ENCODE peak calls at places on chromosome 4, in five cellular contexts. One of them, this sample, is unnamed.

GRCh38 chr4:27217261-27217769 is 356.7 kb downstream of the STIM2 start:
- DNase-seq in CD8-positive, alpha-beta T cell: no peak
- DNase-seq in cardiac fibroblast: no peak
- DNase-seq in type B pancreatic cell: no peak
- DNase-seq in nephron progenitor cell: no peak
- DNase-seq in this sample: no peak

GRCh38 chr4:63316633-63317032 is 1092.6 kb downstream of the TECRL start:
- DNase-seq in cardiac fibroblast: no peak
- DNase-seq in CD8-positive, alpha-beta T cell: no peak
- DNase-seq in nephron progenitor cell: no peak
- DNase-seq in type B pancreatic cell: no peak
- DNase-seq in this sample: no peak

GRCh38 chr4:155666701-155667537 is at the start of gene GUCY1A1:
- DNase-seq in CD8-positive, alpha-beta T cell: peak
- DNase-seq in nephron progenitor cell: peak
- DNase-seq in type B pancreatic cell: peak
- DNase-seq in cardiac fibroblast: no peak
- DNase-seq in this sample: peak

GRCh38 chr4:141346144-141346543 is 125.4 kb downstream of the ZNF330 start:
- DNase-seq in cardiac fibroblast: peak
- DNase-seq in CD8-positive, alpha-beta T cell: no peak
- DNase-seq in type B pancreatic cell: no peak
- DNase-seq in nephron progenitor cell: no peak
- DNase-seq in this sample: no peak

GRCh38 chr4:37455301-37456062 is 210.9 kb downstream of the NWD2 start:
- DNase-seq in cardiac fibroblast: no peak
- DNase-seq in nephron progenitor cell: no peak
- DNase-seq in CD8-positive, alpha-beta T cell: no peak
- DNase-seq in type B pancreatic cell: no peak
- DNase-seq in this sample: no peak

GRCh38 chr4:148284526-148285193 is 157.6 kb downstream of the NR3C2 start:
- DNase-seq in type B pancreatic cell: no peak
- DNase-seq in CD8-positive, alpha-beta T cell: no peak
- DNase-seq in cardiac fibroblast: peak
- DNase-seq in nephron progenitor cell: no peak
- DNase-seq in this sample: no peak

GRCh38 chr4:26077840-26078239 is 163.8 kb downstream of the SMIM20 start:
- DNase-seq in nephron progenitor cell: no peak
- DNase-seq in CD8-positive, alpha-beta T cell: no peak
- DNase-seq in type B pancreatic cell: no peak
- DNase-seq in cardiac fibroblast: no peak
- DNase-seq in this sample: no peak

GRCh38 chr4:71520850-71521249 is 182.0 kb downstream of the SLC4A4 start:
- DNase-seq in type B pancreatic cell: no peak
- DNase-seq in cardiac fibroblast: no peak
- DNase-seq in CD8-positive, alpha-beta T cell: no peak
- DNase-seq in nephron progenitor cell: no peak
- DNase-seq in this sample: no peak

GRCh38 chr4:185738038-185738552 is 73.9 kb downstream of the SORBS2 start:
- DNase-seq in nephron progenitor cell: no peak
- DNase-seq in cardiac fibroblast: peak
- DNase-seq in CD8-positive, alpha-beta T cell: no peak
- DNase-seq in type B pancreatic cell: no peak
- DNase-seq in this sample: no peak

GRCh38 chr4:104591505-104591904 is 96.8 kb upstream of the CXXC4 start:
- DNase-seq in CD8-positive, alpha-beta T cell: no peak
- DNase-seq in type B pancreatic cell: no peak
- DNase-seq in cardiac fibroblast: no peak
- DNase-seq in nephron progenitor cell: peak
- DNase-seq in this sample: no peak

GRCh38 chr4:170990989-170991589 is 822.1 kb upstream of the GALNTL6 start:
- DNase-seq in nephron progenitor cell: peak
- DNase-seq in cardiac fibroblast: no peak
- DNase-seq in CD8-positive, alpha-beta T cell: no peak
- DNase-seq in type B pancreatic cell: no peak
- DNase-seq in this sample: peak

GRCh38 chr4:75745192-75745591 is 20.8 kb downstream of the USO1 start:
- DNase-seq in CD8-positive, alpha-beta T cell: no peak
- DNase-seq in cardiac fibroblast: peak
- DNase-seq in nephron progenitor cell: no peak
- DNase-seq in type B pancreatic cell: no peak
- DNase-seq in this sample: no peak

GRCh38 chr4:174631901-174632758 is 109.8 kb upstream of the HPGD start:
- DNase-seq in nephron progenitor cell: peak
- DNase-seq in CD8-positive, alpha-beta T cell: no peak
- DNase-seq in type B pancreatic cell: no peak
- DNase-seq in cardiac fibroblast: peak
- DNase-seq in this sample: no peak

GRCh38 chr4:40149960-40150385 is 46.9 kb upstream of the RHOH start:
- DNase-seq in type B pancreatic cell: no peak
- DNase-seq in cardiac fibroblast: peak
- DNase-seq in CD8-positive, alpha-beta T cell: peak
- DNase-seq in nephron progenitor cell: peak
- DNase-seq in this sample: no peak

GRCh38 chr4:15303052-15303641 is 124.7 kb upstream of the C1QTNF7 start:
- DNase-seq in type B pancreatic cell: no peak
- DNase-seq in CD8-positive, alpha-beta T cell: no peak
- DNase-seq in nephron progenitor cell: no peak
- DNase-seq in cardiac fibroblast: peak
- DNase-seq in this sample: no peak

GRCh38 chr4:3423952-3424351 is 17.8 kb upstream of the HGFAC start:
- DNase-seq in cardiac fibroblast: no peak
- DNase-seq in nephron progenitor cell: no peak
- DNase-seq in CD8-positive, alpha-beta T cell: no peak
- DNase-seq in type B pancreatic cell: no peak
- DNase-seq in this sample: no peak

GRCh38 chr4:146520894-146521542 is 722 bp downstream of the SLC10A7 start:
- DNase-seq in type B pancreatic cell: no peak
- DNase-seq in CD8-positive, alpha-beta T cell: peak
- DNase-seq in nephron progenitor cell: peak
- DNase-seq in cardiac fibroblast: peak
- DNase-seq in this sample: no peak

GRCh38 chr4:113588895-113589668 is 172.5 kb downstream of the CAMK2D start:
- DNase-seq in nephron progenitor cell: no peak
- DNase-seq in CD8-positive, alpha-beta T cell: no peak
- DNase-seq in type B pancreatic cell: no peak
- DNase-seq in cardiac fibroblast: no peak
- DNase-seq in this sample: no peak

GRCh38 chr4:92091335-92091734 is 212.4 kb upstream of the GRID2 start:
- DNase-seq in type B pancreatic cell: no peak
- DNase-seq in nephron progenitor cell: no peak
- DNase-seq in cardiac fibroblast: peak
- DNase-seq in CD8-positive, alpha-beta T cell: no peak
- DNase-seq in this sample: no peak

GRCh38 chr4:8123865-8124264 is 34.7 kb downstream of the ABLIM2 start:
- DNase-seq in CD8-positive, alpha-beta T cell: no peak
- DNase-seq in cardiac fibroblast: no peak
- DNase-seq in nephron progenitor cell: no peak
- DNase-seq in type B pancreatic cell: no peak
- DNase-seq in this sample: no peak

GRCh38 chr4:24369630-24370029 is 214.7 kb downstream of the DHX15 start:
- DNase-seq in type B pancreatic cell: no peak
- DNase-seq in nephron progenitor cell: no peak
- DNase-seq in CD8-positive, alpha-beta T cell: no peak
- DNase-seq in cardiac fibroblast: no peak
- DNase-seq in this sample: no peak

GRCh38 chr4:6674500-6675149 is 19.1 kb upstream of the S100P start:
- DNase-seq in type B pancreatic cell: no peak
- DNase-seq in CD8-positive, alpha-beta T cell: peak
- DNase-seq in nephron progenitor cell: no peak
- DNase-seq in cardiac fibroblast: peak
- DNase-seq in this sample: no peak
- TF ChIP-seq CTCF in type B pancreatic cell: peak
- TF ChIP-seq CTCF in CD8-positive, alpha-beta T cell: peak
- TF ChIP-seq CTCF in nephron progenitor cell: peak
- TF ChIP-seq CTCF in cardiac fibroblast: peak
- TF ChIP-seq CTCF in this sample: peak

GRCh38 chr4:5203309-5203708 is 152.0 kb downstream of the STK32B start:
- DNase-seq in nephron progenitor cell: no peak
- DNase-seq in type B pancreatic cell: no peak
- DNase-seq in cardiac fibroblast: no peak
- DNase-seq in CD8-positive, alpha-beta T cell: no peak
- DNase-seq in this sample: no peak

GRCh38 chr4:5203925-5204324 is 152.6 kb downstream of the STK32B start:
- DNase-seq in cardiac fibroblast: no peak
- DNase-seq in CD8-positive, alpha-beta T cell: no peak
- DNase-seq in nephron progenitor cell: no peak
- DNase-seq in type B pancreatic cell: no peak
- DNase-seq in this sample: no peak

GRCh38 chr4:5206391-5206790 is 155.1 kb downstream of the STK32B start:
- DNase-seq in CD8-positive, alpha-beta T cell: no peak
- DNase-seq in nephron progenitor cell: no peak
- DNase-seq in cardiac fibroblast: peak
- DNase-seq in type B pancreatic cell: no peak
- DNase-seq in this sample: no peak

GRCh38 chr4:5205981-5206380 is 154.7 kb downstream of the STK32B start:
- DNase-seq in nephron progenitor cell: no peak
- DNase-seq in cardiac fibroblast: no peak
- DNase-seq in CD8-positive, alpha-beta T cell: no peak
- DNase-seq in type B pancreatic cell: no peak
- DNase-seq in this sample: no peak

DNA sequence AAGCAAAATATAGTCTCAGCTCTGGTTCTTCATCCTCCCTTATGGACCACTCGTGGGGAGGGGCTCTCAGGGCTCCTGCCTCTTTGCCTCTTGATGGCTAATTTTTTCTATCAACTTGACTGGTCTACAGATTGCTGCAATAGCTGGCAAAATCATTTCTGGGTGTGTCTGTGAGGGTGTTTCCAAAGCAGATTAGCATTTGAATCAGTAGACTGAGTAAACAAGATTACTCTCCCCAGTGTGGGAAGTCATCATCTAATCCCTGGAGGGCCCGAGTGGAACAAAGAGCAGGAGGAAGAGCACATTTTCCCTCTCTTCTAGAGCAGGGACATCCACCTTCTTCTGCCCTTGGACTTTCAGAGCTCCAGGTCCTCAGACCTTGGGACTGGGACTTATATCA is 153.5 kb downstream of the STK32B start:
- DNase-seq in CD8-positive, alpha-beta T cell: no peak
- DNase-seq in nephron progenitor cell: no peak
- DNase-seq in cardiac fibroblast: peak
- DNase-seq in type B pancreatic cell: no peak
- DNase-seq in this sample: no peak
- TF ChIP-seq CTCF in CD8-positive, alpha-beta T cell: no peak
- TF ChIP-seq CTCF in nephron progenitor cell: no peak
- TF ChIP-seq CTCF in cardiac fibroblast: no peak
- TF ChIP-seq CTCF in type B pancreatic cell: no peak
- TF ChIP-seq CTCF in this sample: no peak

DNA sequence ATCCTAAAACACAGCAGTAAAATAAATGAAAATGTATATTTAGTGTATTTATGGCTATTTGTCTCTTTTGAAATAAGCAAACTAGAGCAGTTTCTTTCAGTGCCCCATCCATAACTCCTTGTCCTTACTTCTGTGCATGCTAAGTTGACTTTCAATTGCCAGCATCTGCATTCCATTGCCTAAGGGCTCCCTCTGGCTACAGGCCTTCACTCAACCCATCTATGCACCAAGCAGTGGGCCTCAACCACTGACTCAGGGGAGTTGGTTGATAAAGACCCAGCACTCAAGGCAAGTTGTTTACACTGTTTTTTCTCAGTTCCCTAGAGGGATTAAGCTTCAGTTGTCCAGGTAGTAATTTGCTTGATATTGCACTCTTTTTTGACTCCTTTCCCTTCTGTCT is 265.7 kb downstream of the IQCM start:
- DNase-seq in CD8-positive, alpha-beta T cell: no peak
- DNase-seq in nephron progenitor cell: peak
- DNase-seq in type B pancreatic cell: no peak
- DNase-seq in cardiac fibroblast: no peak
- DNase-seq in this sample: no peak
- TF ChIP-seq CTCF in CD8-positive, alpha-beta T cell: no peak
- TF ChIP-seq CTCF in nephron progenitor cell: no peak
- TF ChIP-seq CTCF in type B pancreatic cell: no peak
- TF ChIP-seq CTCF in cardiac fibroblast: no peak
- TF ChIP-seq CTCF in this sample: no peak

DNA sequence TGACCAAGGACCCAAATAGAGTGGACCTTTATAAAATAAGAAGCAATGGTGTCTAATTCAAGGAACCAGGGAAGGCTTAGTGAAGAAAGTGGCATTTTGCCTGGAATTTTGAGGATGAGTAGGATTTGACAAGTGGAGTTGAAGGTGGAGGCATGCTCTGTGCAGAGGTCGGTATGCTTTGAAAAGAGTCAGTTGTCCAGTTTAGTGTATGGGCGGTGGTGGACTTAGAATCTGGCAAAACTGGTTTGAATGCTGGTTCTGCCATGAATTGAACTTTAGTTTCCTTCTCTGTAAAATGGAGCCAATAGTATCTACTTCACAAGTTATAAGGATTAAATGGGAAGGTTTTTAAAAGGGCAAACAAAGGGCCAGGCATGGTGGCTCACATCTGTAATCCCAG is 29.7 kb downstream of the SEPTIN11 start:
- DNase-seq in CD8-positive, alpha-beta T cell: no peak
- DNase-seq in cardiac fibroblast: no peak
- DNase-seq in nephron progenitor cell: no peak
- DNase-seq in type B pancreatic cell: no peak
- DNase-seq in this sample: no peak
- TF ChIP-seq CTCF in CD8-positive, alpha-beta T cell: no peak
- TF ChIP-seq CTCF in cardiac fibroblast: no peak
- TF ChIP-seq CTCF in nephron progenitor cell: no peak
- TF ChIP-seq CTCF in type B pancreatic cell: no peak
- TF ChIP-seq CTCF in this sample: no peak

This sample was measured in progenitor cell of endocrine pancreas.